ENCODE peak calls at places on chromosomes 7 and 10, in seven cellular contexts. H is HCT116, Y is stomach, Q is GM23338, C is spleen, G is breast epithelium, L is SK-N-SH. B is an unnamed sample.

GRCh38 chr10:24503627-24504320 is 219.9 kb downstream of the ARHGAP21 start:
- DNase-seq in H (peak; percentile 48), Y (peak; percentile 64), Q (peak; percentile 90), C (no peak), G (no peak), L (peak; percentile 63), B (no peak)

GRCh38 chr10:132870426-132870825 is 71.9 kb downstream of the CFAP46 start:
- DNase-seq in H (no peak), Y (peak; percentile 4), Q (no peak), C (peak; percentile 23), G (no peak), L (no peak), B (no peak)

GRCh38 chr7:98194186-98194585 is 17.1 kb upstream of the BHLHA15 start:
- DNase-seq in H (no peak), Y (no peak), Q (no peak), C (no peak), G (no peak), L (no peak), B (no peak)

GRCh38 chr7:2258661-2259365 is 16.8 kb downstream of the NUDT1 start:
- DNase-seq in H (no peak), Y (no peak), Q (no peak), C (peak; percentile 83), G (no peak), L (peak; percentile 33), B (no peak)

GRCh38 chr7:16563281-16564022 is 36.8 kb downstream of the LRRC72 start:
- DNase-seq in H (no peak), Y (no peak), Q (no peak), C (no peak), G (no peak), L (no peak), B (peak; percentile 65)

GRCh38 chr10:75400769-75401568 is 595 bp downstream of the ZNF503 start:
- DNase-seq in H (no peak), Y (peak; percentile 58), Q (peak; percentile 64), C (peak; percentile 84), G (peak; percentile 57), L (peak; percentile 78), B (no peak)

GRCh38 chr10:130934333-130935035 is 377.0 kb downstream of the TCERG1L start:
- DNase-seq in H (no peak), Y (no peak), Q (peak; percentile 28), C (no peak), G (no peak), L (no peak), B (no peak)

GRCh38 chr10:33721509-33721908 is 387.0 kb upstream of the NRP1 start:
- DNase-seq in H (no peak), Y (no peak), Q (no peak), C (no peak), G (no peak), L (no peak), B (no peak)

GRCh38 chr7:278081-278480 is 11.9 kb upstream of the FOXL3 start:
- DNase-seq in H (no peak), Y (no peak), Q (no peak), C (peak; percentile 28), G (no peak), L (no peak), B (no peak)

GRCh38 chr7:155713382-155713781 is 68.9 kb downstream of the RBM33 start:
- DNase-seq in H (no peak), Y (peak; percentile 45), Q (no peak), C (peak; percentile 89), G (no peak), L (peak; percentile 32), B (no peak)

GRCh38 chr10:68665841-68666240 is 55.2 kb upstream of the CCAR1 start:
- DNase-seq in H (no peak), Y (no peak), Q (no peak), C (no peak), G (no peak), L (no peak), B (no peak)

GRCh38 chr7:116802144-116802747 is 60.1 kb upstream of the CAPZA2 start:
- DNase-seq in H (no peak), Y (no peak), Q (no peak), C (no peak), G (peak; percentile 45), L (no peak), B (no peak)

GRCh38 chr7:16063691-16064090 is 357.6 kb downstream of the CRPPA start:
- DNase-seq in H (no peak), Y (no peak), Q (no peak), C (no peak), G (no peak), L (no peak), B (no peak)

GRCh38 chr7:44347546-44348114 is 22.2 kb upstream of the CAMK2B start:
- DNase-seq in H (no peak), Y (no peak), Q (no peak), C (no peak), G (peak; percentile 73), L (no peak), B (no peak)

GRCh38 chr7:130008941-130009847 is 42.0 kb downstream of the ZC3HC1 start:
- DNase-seq in H (peak; percentile 91), Y (peak; percentile 92), Q (no peak), C (peak; percentile 63), G (peak; percentile 97), L (no peak), B (no peak)

GRCh38 chr10:86918022-86918471 is 39.4 kb downstream of the MMRN2 start:
- DNase-seq in H (no peak), Y (no peak), Q (no peak), C (no peak), G (no peak), L (no peak), B (no peak)

GRCh38 chr7:120370954-120371353 is 98.0 kb downstream of the KCND2 start:
- DNase-seq in H (no peak), Y (no peak), Q (no peak), C (no peak), G (no peak), L (no peak), B (no peak)

GRCh38 chr7:91847881-91848599 is 32.5 kb downstream of the MTERF1 start:
- DNase-seq in H (no peak), Y (no peak), Q (no peak), C (no peak), G (no peak), L (no peak), B (no peak)

GRCh38 chr10:43407148-43407575 is 1.8 kb downstream of the HNRNPF start:
- DNase-seq in H (no peak), Y (peak; percentile 66), Q (peak; percentile 39), C (peak; percentile 95), G (no peak), L (peak; percentile 72), B (no peak)

GRCh38 chr10:125158528-125159485 is 1.6 kb downstream of the CTBP2 start:
- DNase-seq in H (no peak), Y (peak; percentile 53), Q (no peak), C (peak; percentile 91), G (no peak), L (peak; percentile 81), B (no peak)

GRCh38 chr7:98784216-98784785 is 85.5 kb downstream of the TMEM130 start:
- DNase-seq in H (no peak), Y (no peak), Q (no peak), C (no peak), G (no peak), L (no peak), B (no peak)

GRCh38 chr10:62541811-62542210 is 167.6 kb downstream of the ZNF365 start:
- DNase-seq in H (no peak), Y (no peak), Q (no peak), C (no peak), G (no peak), L (no peak), B (no peak)

GRCh38 chr10:128704716-128705115 is 578.5 kb upstream of the MKI67 start:
- DNase-seq in H (no peak), Y (no peak), Q (no peak), C (no peak), G (no peak), L (no peak), B (no peak)

GRCh38 chr7:38169862-38170261 is 8.2 kb upstream of the STARD3NL start:
- DNase-seq in H (no peak), Y (no peak), Q (no peak), C (no peak), G (no peak), L (no peak), B (no peak)

GRCh38 chr7:64618785-64619456 is 47.0 kb upstream of the ZNF107 start:
- DNase-seq in H (peak; percentile 59), Y (no peak), Q (peak; percentile 80), C (no peak), G (no peak), L (peak; percentile 53), B (peak; percentile 20)

GRCh38 chr10:116721048-116721897 is 21.1 kb downstream of the HSPA12A start:
- DNase-seq in H (no peak), Y (no peak), Q (no peak), C (no peak), G (no peak), L (no peak), B (no peak)

GRCh38 chr7:107076781-107077698 is 32.5 kb downstream of the PRKAR2B start:
- DNase-seq in H (no peak), Y (no peak), Q (no peak), C (no peak), G (no peak), L (no peak), B (no peak)
- H3K27ac ChIP-seq in H (no peak overlapping the region), Y (no peak overlapping the region), Q (no peak overlapping the region), C (peak overlapping the region; percentile 72), G (no peak overlapping the region), L (no peak overlapping the region), B (no peak overlapping the region)

DNA sequence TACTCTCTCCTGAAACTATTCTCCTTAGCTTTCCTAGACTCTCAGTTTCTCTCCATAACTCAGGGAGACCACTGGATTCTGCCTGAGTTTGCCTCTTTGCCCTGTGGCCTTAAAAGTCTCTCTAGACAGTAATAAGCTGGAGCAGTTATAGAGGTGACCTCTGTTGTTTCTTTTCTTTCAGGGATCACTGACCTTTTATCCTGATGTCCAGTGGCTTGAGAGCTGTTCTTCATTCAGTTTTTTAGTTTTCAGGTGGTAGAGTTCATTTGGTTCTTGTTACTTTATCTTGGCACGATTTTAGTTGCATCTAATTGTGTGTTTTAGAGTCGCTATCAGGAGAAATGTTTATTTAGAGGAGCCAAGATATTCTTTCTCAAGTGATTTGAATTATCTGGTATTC is 37.7 kb downstream of the TAX1BP1 start:
- DNase-seq in H (no peak), Y (no peak), Q (no peak), C (no peak), G (no peak), L (no peak), B (no peak)
- TF ChIP-seq POLR2AphosphoS5 in H (no peak), Y (no peak), Q (no peak), C (no peak), G (no peak), L (no peak), B (no peak)

GRCh38 chr7:121879544-121879943 is 6.6 kb downstream of the PTPRZ1 start:
- DNase-seq in H (no peak), Y (no peak), Q (no peak), C (no peak), G (no peak), L (no peak), B (no peak)

GRCh38 chr7:121872831-121873764 is at the start of gene PTPRZ1:
- DNase-seq in H (no peak), Y (peak; percentile 51), Q (peak; percentile 89), C (no peak), G (no peak), L (peak; percentile 68), B (no peak)

GRCh38 chr7:121875203-121875602 is 2.2 kb downstream of the PTPRZ1 start:
- DNase-seq in H (no peak), Y (no peak), Q (no peak), C (no peak), G (no peak), L (no peak), B (no peak)

GRCh38 chr7:121873795-121874194 is 834 bp downstream of the PTPRZ1 start:
- DNase-seq in H (no peak), Y (no peak), Q (peak; percentile 35), C (no peak), G (no peak), L (no peak), B (no peak)
- H3K27ac ChIP-seq in H (no peak overlapping the region), Y (peak overlapping the region; percentile 62), Q (no peak overlapping the region), C (no peak overlapping the region), G (peak overlapping the region; percentile 64), L (no peak overlapping the region), B (no peak overlapping the region)

GRCh38 chr10:6236349-6237188 is 33.8 kb downstream of the PFKFB3 start:
- DNase-seq in H (no peak), Y (no peak), Q (no peak), C (no peak), G (no peak), L (no peak), B (no peak)
- TF ChIP-seq POLR2AphosphoS5 in H (no peak), Y (no peak), Q (no peak), C (peak; percentile 43), G (no peak), L (no peak), B (no peak)

B was measured in SK-N-MC.